ENCODE peak calls at places on chromosomes 2 and 18, in seven cellular contexts. X is endothelial cell, Q is osteocyte, J is hypothalamus, F is A172, S is astrocyte of the spinal cord, N is fibroblast of villous mesenchyme. L is an unnamed sample.

GRCh38 chr2:95278051-95278471 is 3.8 kb downstream of the PROM2 start:
- DNase-seq in Q (no peak), X (no peak), S (peak), N (peak), J (no peak), F (peak), L (no peak)

GRCh38 chr2:47617523-47618271 is 165.2 kb upstream of the MSH6 start:
- DNase-seq in S (no peak), X (no peak), N (no peak), Q (no peak), J (no peak), F (no peak), L (no peak)

GRCh38 chr2:104733544-104733943 is 120.4 kb upstream of the POU3F3 start:
- DNase-seq in J (no peak), F (no peak), Q (no peak), X (peak), N (no peak), S (no peak), L (no peak)

GRCh38 chr2:231010201-231010730 is 14.3 kb downstream of the SPATA3 start:
- DNase-seq in X (no peak), Q (no peak), F (no peak), S (no peak), N (no peak), J (no peak), L (no peak)

GRCh38 chr2:86623549-86624547 is at the start of gene RNF103:
- DNase-seq in J (peak), Q (peak), N (peak), X (peak), F (peak), S (peak), L (peak)

GRCh38 chr2:8761529-8762164 is 75.8 kb downstream of the KIDINS220 start:
- DNase-seq in F (peak), Q (no peak), X (no peak), S (peak), J (no peak), N (peak), L (peak)

GRCh38 chr2:7427293-7428060 is 510.3 kb downstream of the RNF144A start:
- DNase-seq in X (peak), S (peak), N (peak), J (no peak), F (peak), Q (no peak), L (peak)

GRCh38 chr18:21682276-21683051 is 22.1 kb downstream of the ABHD3 start:
- DNase-seq in S (peak), Q (no peak), J (no peak), N (peak), X (no peak), F (no peak), L (no peak)

GRCh38 chr2:63962186-63962585 is 57.0 kb downstream of the VPS54 start:
- DNase-seq in F (no peak), J (no peak), X (no peak), S (no peak), N (no peak), Q (no peak), L (no peak)

GRCh38 chr2:206881708-206882335 is 57.5 kb upstream of the CPO start:
- DNase-seq in F (no peak), S (no peak), Q (no peak), X (no peak), J (no peak), N (no peak), L (no peak)

GRCh38 chr2:166803314-166803986 is 84.8 kb upstream of the XIRP2 start:
- DNase-seq in S (no peak), N (no peak), F (no peak), J (no peak), X (no peak), Q (no peak), L (no peak)

GRCh38 chr2:149001496-149001895 is 37.0 kb upstream of the LYPD6B start:
- DNase-seq in F (no peak), S (no peak), N (no peak), X (no peak), Q (no peak), J (no peak), L (no peak)

GRCh38 chr2:206456078-206456769 is 12.9 kb downstream of the ADAM23 start:
- DNase-seq in X (no peak), J (no peak), F (no peak), N (no peak), Q (no peak), S (no peak), L (no peak)

GRCh38 chr18:35852786-35853185 is 119.7 kb upstream of the RMP24 start:
- DNase-seq in X (no peak), S (no peak), F (no peak), Q (peak), J (no peak), N (no peak), L (no peak)

GRCh38 chr2:119008108-119008507 is 66.1 kb downstream of the MARCO start:
- DNase-seq in F (no peak), J (no peak), Q (no peak), S (no peak), N (no peak), X (no peak), L (no peak)

GRCh38 chr2:126828051-126828450 is 70.6 kb upstream of the TEX51 start:
- DNase-seq in F (no peak), X (no peak), Q (no peak), S (no peak), J (no peak), N (no peak), L (no peak)

GRCh38 chr2:134324942-134325341 is 71.1 kb downstream of the MGAT5 start:
- DNase-seq in S (no peak), Q (no peak), J (no peak), X (no peak), F (no peak), N (no peak), L (no peak)

GRCh38 chr18:21896732-21897336 is 156.2 kb downstream of the MIB1 start:
- DNase-seq in Q (no peak), J (no peak), N (no peak), S (no peak), F (no peak), X (no peak), L (no peak)

GRCh38 chr2:141714486-141714885 is 416.3 kb downstream of the LRP1B start:
- DNase-seq in X (no peak), Q (no peak), F (no peak), N (no peak), J (no peak), S (no peak), L (no peak)

GRCh38 chr2:2464095-2464494 is 133.0 kb upstream of the MYT1L start:
- DNase-seq in N (no peak), S (no peak), Q (no peak), X (no peak), J (no peak), F (peak), L (no peak)

GRCh38 chr2:98608962-98609604 is 694 bp downstream of the UNC50 start:
- DNase-seq in F (peak), S (peak), X (peak), Q (no peak), J (no peak), N (peak), L (peak)

GRCh38 chr2:5144159-5144558 is 548.0 kb upstream of the SOX11 start:
- DNase-seq in J (no peak), N (no peak), F (no peak), Q (no peak), S (no peak), X (no peak), L (no peak)

GRCh38 chr2:192197387-192197786 is 2.7 kb upstream of the TMEFF2 start:
- DNase-seq in F (peak), Q (no peak), S (peak), J (no peak), X (no peak), N (no peak), L (no peak)

GRCh38 chr18:27871731-27872130 is 305.2 kb downstream of the CDH2 start:
- DNase-seq in S (no peak), F (no peak), X (no peak), J (no peak), Q (no peak), N (no peak), L (no peak)

L was measured in frontal cortex.